ENCODE peak calls at places on chromosome 22, in nine cellular contexts. J is right cardiac atrium; X is SJSA1; Q is cardiac muscle cell; C is adipocyte; S is left ventricle myocardium inferior; R is PC-9; K is effector memory CD4-positive, alpha-beta T cell; N is A673. U is an unnamed sample. For H3K9me3, the result is how much of the 10 kb centered on the place peaks cover.

GRCh38 chr22:44659140-44659539 is 42.9 kb upstream of the PRR5 start:
- DNase-seq in K (no peak), C (peak), Q (peak), N (no peak), R (no peak), J (peak), X (no peak), S (no peak), U (no peak)

GRCh38 chr22:33302049-33302545 is 243.9 kb upstream of the SYN3 start:
- DNase-seq in R (peak), J (peak), S (peak), C (peak), X (peak), N (peak), Q (peak), K (no peak), U (peak)

GRCh38 chr22:31451709-31452571 is 37.7 kb downstream of the EIF4ENIF1 start:
- DNase-seq in J (no peak), Q (peak), K (no peak), N (peak), X (peak), C (peak), R (peak), S (no peak), U (no peak)

GRCh38 chr22:19902245-19902699 is 39.3 kb upstream of the COMT start:
- DNase-seq in J (peak), K (no peak), X (no peak), N (no peak), C (no peak), R (no peak), S (no peak), Q (no peak), U (no peak)

GRCh38 chr22:35411112-35411511 is 11.2 kb downstream of the MCM5 start:
- DNase-seq in N (no peak), C (no peak), K (no peak), J (no peak), S (no peak), Q (no peak), R (no peak), X (no peak), U (no peak)

GRCh38 chr22:45928726-45929359 is 48.1 kb downstream of the WNT7B start:
- DNase-seq in X (no peak), K (no peak), Q (no peak), N (no peak), R (no peak), S (no peak), J (no peak), C (no peak), U (no peak)

GRCh38 chr22:44293034-44293433 is 19.7 kb downstream of the SHISAL1 start:
- DNase-seq in S (no peak), R (no peak), N (no peak), J (peak), X (no peak), K (no peak), Q (no peak), C (no peak), U (no peak)

GRCh38 chr22:42344391-42344861 is 74.0 kb upstream of the TCF20 start:
- DNase-seq in R (no peak), Q (peak), S (peak), K (no peak), N (peak), J (peak), X (no peak), C (no peak), U (no peak)

GRCh38 chr22:20953668-20954500 is 13.2 kb upstream of the AIFM3 start:
- DNase-seq in S (no peak), K (no peak), R (no peak), J (no peak), X (no peak), C (peak), N (no peak), Q (peak), U (no peak)

GRCh38 chr22:32607086-32607485 is 132.5 kb downstream of the FBXO7 start:
- DNase-seq in R (no peak), N (no peak), X (no peak), J (no peak), Q (no peak), S (no peak), K (no peak), C (no peak), U (no peak)

GRCh38 chr22:19710769-19711106 is 3.6 kb upstream of the SEPTIN5 start:
- DNase-seq in X (no peak), R (no peak), C (no peak), N (no peak), Q (no peak), J (no peak), S (no peak), K (no peak), U (no peak)

GRCh38 chr22:19178659-19179471 is at the start of gene SLC25A1:
- DNase-seq in C (peak), N (peak), R (peak), K (peak), X (peak), S (peak), J (peak), Q (peak), U (peak)

GRCh38 chr22:50439314-50440250 is 35.3 kb downstream of the SBF1 start:
- DNase-seq in S (no peak), C (no peak), K (no peak), N (no peak), Q (no peak), X (no peak), J (peak), R (no peak), U (no peak)

GRCh38 chr22:35918466-35918865 is 110.2 kb downstream of the RBFOX2 start:
- DNase-seq in N (peak), K (no peak), R (no peak), Q (peak), C (no peak), S (no peak), J (no peak), X (no peak), U (no peak)

GRCh38 chr22:30262112-30262511 is 4.5 kb downstream of the OSM start:
- DNase-seq in K (no peak), R (no peak), C (no peak), X (no peak), Q (no peak), N (no peak), S (no peak), J (no peak), U (no peak)

GRCh38 chr22:28716686-28717085 is 24.9 kb downstream of the CHEK2 start:
- DNase-seq in Q (no peak), R (no peak), X (no peak), N (no peak), K (no peak), J (no peak), C (peak), S (no peak), U (no peak)

GRCh38 chr22:45621836-45622600 is 49.6 kb upstream of the ATXN10 start:
- DNase-seq in C (no peak), S (no peak), N (no peak), R (no peak), J (no peak), X (no peak), Q (no peak), K (no peak), U (no peak)

GRCh38 chr22:29269731-29270474 is 1.8 kb downstream of the EWSR1 start:
- DNase-seq in C (peak), J (no peak), K (no peak), S (no peak), R (no peak), N (no peak), Q (peak), X (peak), U (no peak)

GRCh38 chr22:45692549-45692948 is 20.9 kb downstream of the ATXN10 start:
- DNase-seq in J (no peak), X (peak), S (no peak), K (no peak), Q (peak), N (peak), R (peak), C (peak), U (no peak)

GRCh38 chr22:40238425-40239344 is 61.0 kb downstream of the TNRC6B start:
- DNase-seq in R (peak), C (peak), Q (peak), N (peak), S (no peak), X (peak), J (no peak), K (no peak), U (no peak)

GRCh38 chr22:26713823-26714449 is 56.5 kb downstream of the MIAT start:
- DNase-seq in S (no peak), R (no peak), K (no peak), X (peak), C (peak), N (peak), Q (peak), J (peak), U (no peak)

GRCh38 chr22:32261306-32261705 is 6.2 kb upstream of the SLC5A4 start:
- DNase-seq in X (no peak), J (no peak), R (no peak), N (no peak), C (no peak), K (no peak), Q (no peak), S (no peak), U (no peak)

GRCh38 chr22:29202231-29203192 is 3.2 kb upstream of the EMID1 start:
- DNase-seq in X (peak), K (no peak), Q (peak), R (no peak), S (peak), J (peak), N (peak), C (no peak), U (no peak)

GRCh38 chr22:43681724-43682360 is 130.3 kb downstream of the EFCAB6 start:
- DNase-seq in K (no peak), Q (no peak), X (no peak), J (no peak), S (no peak), R (no peak), N (no peak), C (no peak), U (no peak)

GRCh38 chr22:30004689-30005088 is 75.6 kb upstream of the HORMAD2 start:
- DNase-seq in J (no peak), Q (no peak), N (peak), S (no peak), C (no peak), R (no peak), X (no peak), K (no peak), U (no peak)

GRCh38 chr22:19879248-19879575 is 24.5 kb upstream of the GNB1L start:
- DNase-seq in C (no peak), X (no peak), K (no peak), J (peak), S (peak), N (no peak), R (no peak), Q (no peak), U (peak)

GRCh38 chr22:42972592-42973535 is 42.1 kb downstream of the PACSIN2 start:
- DNase-seq in N (no peak), C (no peak), S (no peak), J (no peak), X (no peak), K (no peak), R (no peak), Q (no peak), U (no peak)

GRCh38 chr22:44665115-44665514 is 36.9 kb upstream of the PRR5 start:
- DNase-seq in S (peak), J (peak), X (no peak), C (no peak), R (no peak), Q (peak), K (no peak), N (no peak), U (no peak)

GRCh38 chr22:19900707-19901436 is 40.7 kb upstream of the COMT start:
- DNase-seq in C (no peak), X (no peak), Q (no peak), R (no peak), J (peak), N (no peak), S (no peak), K (no peak), U (no peak)

GRCh38 chr22:36701941-36702640 is 1.5 kb downstream of the CACNG2 start:
- DNase-seq in K (no peak), J (no peak), C (no peak), X (no peak), Q (no peak), S (no peak), R (no peak), N (no peak), U (no peak)

GRCh38 chr22:30397656-30398635 is 1.1 kb downstream of the SEC14L2 start:
- DNase-seq in X (no peak), S (no peak), J (no peak), N (no peak), R (peak), K (no peak), C (no peak), Q (no peak), U (no peak)

GRCh38 chr22:46007848-46008261 is 30.9 kb upstream of the WNT7B start:
- DNase-seq in R (no peak), S (peak), K (no peak), J (peak), X (peak), C (peak), N (peak), Q (peak), U (no peak)

GRCh38 chr22:30429887-30430286 is 4.3 kb downstream of the MTFP1 start:
- DNase-seq in X (no peak), N (no peak), K (no peak), C (no peak), J (no peak), R (no peak), Q (no peak), S (no peak), U (no peak)

GRCh38 chr22:17890892-17891291 is 116.6 kb upstream of the BID start:
- DNase-seq in Q (no peak), R (no peak), X (no peak), C (no peak), J (no peak), S (no peak), K (no peak), N (no peak), U (no peak)

GRCh38 chr22:29635734-29636357 is 32.4 kb downstream of the NF2 start:
- DNase-seq in X (no peak), S (no peak), Q (peak), N (peak), R (peak), C (peak), J (no peak), K (no peak), U (no peak)

GRCh38 chr22:29145321-29146072 is 60.2 kb upstream of the EMID1 start:
- DNase-seq in S (no peak), C (no peak), Q (no peak), X (no peak), J (peak), N (no peak), K (no peak), R (no peak), U (no peak)

GRCh38 chr22:41532908-41533825 is 11.1 kb downstream of the POLR3H start:
- DNase-seq in K (peak), N (peak), Q (peak), J (peak), C (peak), R (peak), X (no peak), S (peak), U (peak)

GRCh38 chr22:35219012-35219411 is 38.3 kb upstream of the HMGXB4 start:
- DNase-seq in K (no peak), R (no peak), X (peak), Q (peak), J (no peak), S (no peak), N (no peak), C (peak), U (no peak)

GRCh38 chr22:47332246-47332980 is 570.0 kb downstream of the TBC1D22A start:
- DNase-seq in X (no peak), N (no peak), J (no peak), K (no peak), R (no peak), Q (no peak), S (no peak), C (no peak), U (no peak)
- H3K9me3 ChIP-seq in X (under half), N (under half), J (under half), K (under half), R (under half), Q (under half), S (under half), C (under half), U (under half)

DNA sequence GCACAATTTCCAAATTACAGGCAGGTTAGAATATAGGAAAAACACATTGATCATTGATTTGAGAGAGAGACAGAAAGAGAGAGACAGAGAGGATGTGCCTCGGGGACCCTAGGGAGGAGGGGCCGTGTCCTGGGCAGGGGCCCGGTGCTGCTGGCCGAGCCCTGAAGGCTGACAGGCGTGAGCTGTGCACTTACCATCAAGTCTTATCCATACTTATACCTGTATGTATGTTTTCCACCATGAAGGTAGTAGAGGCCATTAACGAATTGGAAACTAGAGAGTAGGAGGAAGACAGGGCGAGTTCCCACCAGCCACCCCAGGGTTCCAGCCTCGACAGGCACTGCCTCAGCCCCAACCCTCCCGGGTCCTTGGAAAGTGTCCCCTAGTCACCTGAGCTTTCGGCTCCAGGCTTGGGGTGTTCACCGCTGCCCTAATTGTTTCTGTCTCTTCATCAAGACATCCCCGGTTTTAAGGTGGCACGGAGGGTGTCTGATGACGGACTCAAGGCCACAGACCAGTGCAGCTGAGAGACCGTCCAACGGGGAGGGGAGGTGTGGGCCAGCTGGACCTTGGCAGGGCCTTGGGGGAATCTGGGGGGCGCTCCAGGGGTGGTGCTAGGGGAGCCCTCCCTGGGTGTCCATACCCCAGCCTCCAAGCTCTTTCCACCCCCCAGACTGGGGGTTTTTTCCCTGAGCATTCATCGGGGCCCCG is 431.3 kb downstream of the TBC1D22A start:
- DNase-seq in R (no peak), Q (no peak), J (no peak), K (no peak), X (no peak), S (no peak), C (no peak), N (no peak), U (no peak)
- H3K9me3 ChIP-seq in R (under half), Q (under half), J (under half), K (under half), X (under half), S (under half), C (under half), N (under half), U (under half)

GRCh38 chr22:48594757-48595510 is 1232.7 kb downstream of the BRD1 start:
- DNase-seq in K (no peak), R (no peak), Q (no peak), J (peak), N (peak), S (no peak), X (no peak), C (no peak), U (no peak)

GRCh38 chr22:48593551-48593950 is 1234.1 kb downstream of the BRD1 start:
- DNase-seq in S (no peak), K (no peak), R (no peak), X (no peak), J (peak), Q (no peak), N (no peak), C (no peak), U (no peak)

GRCh38 chr22:48592931-48593330 is 1234.7 kb downstream of the BRD1 start:
- DNase-seq in K (no peak), S (no peak), Q (no peak), X (no peak), R (no peak), C (no peak), J (peak), N (no peak), U (no peak)

GRCh38 chr22:48595511-48595905 is 1232.2 kb downstream of the BRD1 start:
- DNase-seq in K (no peak), R (no peak), J (peak), Q (no peak), C (no peak), S (no peak), X (no peak), N (peak), U (no peak)

DNA sequence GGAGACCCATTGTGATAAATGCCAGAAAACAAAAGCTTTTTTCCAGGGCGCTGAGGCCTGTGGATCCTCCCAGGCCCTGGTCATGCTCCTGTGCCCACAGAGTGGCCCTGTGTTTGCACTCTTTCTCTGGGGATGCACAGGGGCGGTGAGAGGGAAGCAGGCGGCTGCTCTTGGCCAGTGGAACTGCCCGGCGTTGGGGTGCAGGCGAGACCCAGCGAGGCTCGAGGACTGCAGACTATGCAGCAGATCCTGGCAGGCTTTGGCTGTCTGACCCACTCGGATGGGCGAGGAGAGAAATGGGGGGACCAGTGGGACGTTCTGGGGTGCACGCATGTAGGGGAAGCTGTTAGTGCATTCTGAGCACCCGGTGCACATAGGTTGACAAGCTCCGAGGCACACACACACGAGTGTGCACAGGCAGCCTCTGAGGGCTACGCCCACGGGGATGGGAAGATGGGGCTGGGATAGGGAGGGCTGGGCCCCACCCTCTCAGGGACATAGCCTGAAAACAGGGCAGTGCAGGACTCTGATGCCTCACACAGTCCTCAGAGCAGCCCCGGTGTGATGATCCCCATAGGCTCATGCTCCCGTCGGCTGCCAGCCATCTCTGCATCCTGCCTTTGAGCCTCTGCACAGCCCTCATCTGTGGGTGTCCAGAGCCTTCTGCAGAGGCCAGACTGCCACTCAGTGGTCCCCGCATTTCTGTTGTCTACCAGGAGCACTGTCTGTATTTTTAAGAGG is 1233.5 kb downstream of the BRD1 start:
- DNase-seq in N (peak), Q (no peak), C (no peak), X (no peak), R (no peak), S (no peak), J (peak), K (no peak), U (no peak)
- H3K9me3 ChIP-seq in N (under half), Q (under half), C (under half), X (under half), R (under half), S (under half), J (under half), K (under half), U (under half)

GRCh38 chr22:49418943-49419342 is 408.7 kb downstream of the BRD1 start:
- DNase-seq in N (no peak), K (no peak), Q (no peak), X (no peak), S (no peak), J (no peak), R (no peak), C (no peak), U (no peak)

GRCh38 chr22:49418341-49418894 is 409.3 kb downstream of the BRD1 start:
- DNase-seq in J (no peak), R (no peak), Q (no peak), N (no peak), K (no peak), C (no peak), S (no peak), X (no peak), U (no peak)

GRCh38 chr22:49417833-49418232 is 409.8 kb downstream of the BRD1 start:
- DNase-seq in S (no peak), X (no peak), J (no peak), K (no peak), N (no peak), Q (no peak), R (no peak), C (no peak), U (no peak)

GRCh38 chr22:49415219-49415951 is 412.3 kb downstream of the BRD1 start:
- DNase-seq in K (no peak), S (no peak), N (no peak), C (no peak), Q (no peak), X (no peak), J (no peak), R (no peak), U (no peak)

DNA sequence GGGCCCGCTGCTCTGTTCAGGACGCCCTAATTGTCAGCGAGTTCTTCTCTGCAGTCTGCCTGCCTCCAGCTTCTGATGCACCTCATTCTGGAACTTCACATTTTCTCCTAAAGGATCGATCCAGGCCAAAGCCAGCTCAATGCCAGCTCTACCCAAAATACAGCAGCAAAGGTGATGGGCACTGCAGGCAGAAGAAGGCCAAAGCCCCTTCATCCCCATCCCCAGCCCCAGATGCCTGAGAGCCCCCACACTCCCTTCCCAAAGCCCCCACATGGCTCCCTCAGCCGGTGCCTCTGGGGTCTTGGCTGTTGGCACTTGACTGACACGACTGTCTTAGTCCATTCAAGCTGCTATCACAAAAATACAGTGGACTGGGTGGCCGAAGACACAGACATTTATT is 410.3 kb downstream of the BRD1 start:
- DNase-seq in K (no peak), J (no peak), C (no peak), N (no peak), R (no peak), Q (no peak), S (no peak), X (no peak), U (no peak)
- H3K9me3 ChIP-seq in K (under half), J (under half), C (under half), N (under half), R (under half), Q (under half), S (under half), X (under half), U (under half)

U was measured in T-helper 17 cell.